ENCODE peak calls at places on chromosomes 16 and 17, in five cellular contexts. One of them, this sample, is unnamed.

GRCh38 chr17:61309857-61310256 is 89.8 kb upstream of the TBX2 start:
- DNase-seq in SK-N-SH: no peak
- DNase-seq in HepG2: no peak
- DNase-seq in GM12878: no peak
- DNase-seq in K562: no peak
- DNase-seq in this sample: no peak

GRCh38 chr17:19313066-19313745 is 49.3 kb downstream of the B9D1 start:
- DNase-seq in SK-N-SH: no peak
- DNase-seq in HepG2: no peak
- DNase-seq in GM12878: no peak
- DNase-seq in K562: no peak
- DNase-seq in this sample: no peak

GRCh38 chr16:15509593-15510520 is 75.5 kb downstream of the BMERB1 start:
- DNase-seq in SK-N-SH: peak; percentile 23
- DNase-seq in HepG2: no peak
- DNase-seq in GM12878: no peak
- DNase-seq in K562: no peak
- DNase-seq in this sample: no peak

GRCh38 chr17:62703776-62704380 is 76.4 kb downstream of the MRC2 start:
- DNase-seq in SK-N-SH: peak; percentile 96
- DNase-seq in HepG2: no peak
- DNase-seq in GM12878: no peak
- DNase-seq in K562: peak; percentile 72
- DNase-seq in this sample: no peak

GRCh38 chr17:47729486-47729885 is 3.5 kb upstream of the TBX21 start:
- DNase-seq in SK-N-SH: no peak
- DNase-seq in HepG2: no peak
- DNase-seq in GM12878: no peak
- DNase-seq in K562: no peak
- DNase-seq in this sample: no peak

GRCh38 chr16:53073053-53073452 is 18.3 kb downstream of the CHD9 start:
- DNase-seq in SK-N-SH: no peak
- DNase-seq in HepG2: no peak
- DNase-seq in GM12878: no peak
- DNase-seq in K562: no peak
- DNase-seq in this sample: no peak

GRCh38 chr16:28549301-28549899 is 4.3 kb upstream of the SGF29 start:
- DNase-seq in SK-N-SH: peak; percentile 41
- DNase-seq in HepG2: peak; percentile 65
- DNase-seq in GM12878: no peak
- DNase-seq in K562: no peak
- DNase-seq in this sample: peak; percentile 33

GRCh38 chr17:27293359-27293897 is 486 bp upstream of the WSB1 start:
- DNase-seq in SK-N-SH: no peak
- DNase-seq in HepG2: no peak
- DNase-seq in GM12878: no peak
- DNase-seq in K562: peak; percentile 32
- DNase-seq in this sample: no peak

GRCh38 chr16:12896562-12896961 is 4.8 kb upstream of the SHISA9 start:
- DNase-seq in SK-N-SH: peak; percentile 27
- DNase-seq in HepG2: peak; percentile 74
- DNase-seq in GM12878: no peak
- DNase-seq in K562: peak; percentile 19
- DNase-seq in this sample: peak; percentile 32

GRCh38 chr17:58337126-58337599 is 8.6 kb upstream of the TSPOAP1 start:
- DNase-seq in SK-N-SH: peak; percentile 32
- DNase-seq in HepG2: no peak
- DNase-seq in GM12878: no peak
- DNase-seq in K562: no peak
- DNase-seq in this sample: no peak

GRCh38 chr16:51982715-51983680 is 563.9 kb downstream of the TOX3 start:
- DNase-seq in SK-N-SH: peak; percentile 48
- DNase-seq in HepG2: peak; percentile 67
- DNase-seq in GM12878: no peak
- DNase-seq in K562: peak; percentile 20
- DNase-seq in this sample: peak; percentile 33

GRCh38 chr17:74392848-74393247 is 25.5 kb downstream of the GPR142 start:
- DNase-seq in SK-N-SH: no peak
- DNase-seq in HepG2: no peak
- DNase-seq in GM12878: no peak
- DNase-seq in K562: peak; percentile 32
- DNase-seq in this sample: no peak

GRCh38 chr16:24102120-24102740 is 153.9 kb upstream of the CACNG3 start:
- DNase-seq in SK-N-SH: peak; percentile 82
- DNase-seq in HepG2: no peak
- DNase-seq in GM12878: no peak
- DNase-seq in K562: no peak
- DNase-seq in this sample: no peak

GRCh38 chr17:59680314-59680713 is 26.9 kb downstream of the PTRH2 start:
- DNase-seq in SK-N-SH: no peak
- DNase-seq in HepG2: no peak
- DNase-seq in GM12878: no peak
- DNase-seq in K562: no peak
- DNase-seq in this sample: no peak

GRCh38 chr16:60905806-60906205 is 1130.4 kb downstream of the CDH8 start:
- DNase-seq in SK-N-SH: no peak
- DNase-seq in HepG2: no peak
- DNase-seq in GM12878: no peak
- DNase-seq in K562: no peak
- DNase-seq in this sample: no peak

GRCh38 chr16:84730406-84731106 is 30.8 kb downstream of the USP10 start:
- DNase-seq in SK-N-SH: peak; percentile 50
- DNase-seq in HepG2: peak; percentile 74
- DNase-seq in GM12878: no peak
- DNase-seq in K562: peak; percentile 78
- DNase-seq in this sample: peak; percentile 75

GRCh38 chr17:67629963-67630320 is 87.8 kb upstream of the NOL11 start:
- DNase-seq in SK-N-SH: peak; percentile 59
- DNase-seq in HepG2: peak; percentile 24
- DNase-seq in GM12878: no peak
- DNase-seq in K562: no peak
- DNase-seq in this sample: peak; percentile 23

GRCh38 chr17:68085751-68086445 is 50.4 kb downstream of the KPNA2 start:
- DNase-seq in SK-N-SH: no peak
- DNase-seq in HepG2: no peak
- DNase-seq in GM12878: no peak
- DNase-seq in K562: no peak
- DNase-seq in this sample: no peak

GRCh38 chr17:27384261-27384701 is 72.0 kb upstream of the KSR1 start:
- DNase-seq in SK-N-SH: no peak
- DNase-seq in HepG2: no peak
- DNase-seq in GM12878: no peak
- DNase-seq in K562: no peak
- DNase-seq in this sample: no peak

GRCh38 chr17:72622661-72623433 is 469.6 kb downstream of the SLC39A11 start:
- DNase-seq in SK-N-SH: no peak
- DNase-seq in HepG2: no peak
- DNase-seq in GM12878: no peak
- DNase-seq in K562: no peak
- DNase-seq in this sample: peak; percentile 83

GRCh38 chr17:61519139-61519538 is 66.9 kb downstream of the TBX4 start:
- DNase-seq in SK-N-SH: no peak
- DNase-seq in HepG2: no peak
- DNase-seq in GM12878: no peak
- DNase-seq in K562: no peak
- DNase-seq in this sample: no peak

GRCh38 chr17:81400154-81400938 is 5.1 kb downstream of the BAHCC1 start:
- DNase-seq in SK-N-SH: no peak
- DNase-seq in HepG2: no peak
- DNase-seq in GM12878: no peak
- DNase-seq in K562: peak; percentile 71
- DNase-seq in this sample: no peak

GRCh38 chr16:85383836-85384825 is 229.0 kb upstream of the GSE1 start:
- DNase-seq in SK-N-SH: no peak
- DNase-seq in HepG2: no peak
- DNase-seq in GM12878: no peak
- DNase-seq in K562: no peak
- DNase-seq in this sample: no peak

GRCh38 chr16:66740010-66740409 is 11.4 kb downstream of the DYNC1LI2 start:
- DNase-seq in SK-N-SH: peak; percentile 69
- DNase-seq in HepG2: peak; percentile 39
- DNase-seq in GM12878: no peak
- DNase-seq in K562: peak; percentile 73
- DNase-seq in this sample: no peak

DNA sequence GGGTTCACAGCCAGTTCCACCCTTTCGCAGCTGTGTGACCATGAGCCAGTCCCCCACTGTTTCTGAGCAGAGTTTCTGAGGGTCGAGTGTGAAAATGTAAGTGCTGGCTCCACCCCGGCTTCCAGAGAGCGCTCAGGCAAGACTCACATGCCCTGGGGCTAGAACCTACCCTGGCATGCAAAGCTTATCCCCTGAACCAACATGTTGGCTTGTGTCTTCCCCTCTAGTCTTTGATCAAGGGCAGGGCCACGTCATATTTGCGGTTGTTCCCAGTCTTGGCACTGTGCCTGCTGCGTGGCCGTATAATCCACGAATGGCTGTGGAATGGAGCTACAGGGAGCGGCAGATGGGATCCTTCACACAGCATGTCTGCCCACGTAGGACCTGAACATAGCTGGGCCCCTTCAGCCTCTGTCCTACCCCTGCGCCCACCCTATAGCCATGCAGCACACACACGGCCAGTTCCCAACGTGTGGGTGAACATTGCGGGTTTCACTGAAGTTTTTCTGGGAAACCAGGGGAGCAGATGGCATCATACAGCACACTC is 84.8 kb downstream of the MRM1 start:
- DNase-seq in SK-N-SH: no peak
- DNase-seq in HepG2: no peak
- DNase-seq in GM12878: no peak
- DNase-seq in K562: no peak
- DNase-seq in this sample: no peak
- TF ChIP-seq REST in SK-N-SH: no peak
- TF ChIP-seq REST in HepG2: no peak
- TF ChIP-seq REST in GM12878: no peak
- TF ChIP-seq REST in K562: no peak
- TF ChIP-seq REST in this sample: no peak

GRCh38 chr17:45700171-45701090 is 83.7 kb upstream of the CRHR1 start:
- DNase-seq in SK-N-SH: no peak
- DNase-seq in HepG2: no peak
- DNase-seq in GM12878: no peak
- DNase-seq in K562: no peak
- DNase-seq in this sample: no peak

GRCh38 chr17:45703348-45703747 is 80.8 kb upstream of the CRHR1 start:
- DNase-seq in SK-N-SH: no peak
- DNase-seq in HepG2: no peak
- DNase-seq in GM12878: no peak
- DNase-seq in K562: no peak
- DNase-seq in this sample: no peak

GRCh38 chr17:45703806-45704205 is 80.3 kb upstream of the CRHR1 start:
- DNase-seq in SK-N-SH: no peak
- DNase-seq in HepG2: no peak
- DNase-seq in GM12878: no peak
- DNase-seq in K562: no peak
- DNase-seq in this sample: no peak

GRCh38 chr17:45704251-45704650 is 79.9 kb upstream of the CRHR1 start:
- DNase-seq in SK-N-SH: no peak
- DNase-seq in HepG2: no peak
- DNase-seq in GM12878: no peak
- DNase-seq in K562: no peak
- DNase-seq in this sample: no peak

GRCh38 chr17:45702666-45703266 is 81.4 kb upstream of the CRHR1 start:
- DNase-seq in SK-N-SH: no peak
- DNase-seq in HepG2: no peak
- DNase-seq in GM12878: no peak
- DNase-seq in K562: no peak
- DNase-seq in this sample: no peak
- TF ChIP-seq YY1 in SK-N-SH: no peak
- TF ChIP-seq YY1 in HepG2: no peak
- TF ChIP-seq YY1 in GM12878: no peak
- TF ChIP-seq YY1 in K562: no peak
- TF ChIP-seq YY1 in this sample: no peak

GRCh38 chr17:32609085-32609484 is 122.3 kb downstream of the CDK5R1 start:
- DNase-seq in SK-N-SH: peak; percentile 50
- DNase-seq in HepG2: peak; percentile 6
- DNase-seq in GM12878: peak; percentile 59
- DNase-seq in K562: no peak
- DNase-seq in this sample: peak; percentile 31
- TF ChIP-seq REST in SK-N-SH: no peak
- TF ChIP-seq REST in HepG2: no peak
- TF ChIP-seq REST in GM12878: no peak
- TF ChIP-seq REST in K562: no peak
- TF ChIP-seq REST in this sample: no peak

GRCh38 chr16:86651823-86652222 is 73.5 kb downstream of the FOXL1 start:
- DNase-seq in SK-N-SH: no peak
- DNase-seq in HepG2: no peak
- DNase-seq in GM12878: no peak
- DNase-seq in K562: no peak
- DNase-seq in this sample: no peak

GRCh38 chr16:86651013-86651627 is 72.8 kb downstream of the FOXL1 start:
- DNase-seq in SK-N-SH: no peak
- DNase-seq in HepG2: no peak
- DNase-seq in GM12878: no peak
- DNase-seq in K562: no peak
- DNase-seq in this sample: no peak

GRCh38 chr16:86643661-86644060 is 65.3 kb downstream of the FOXL1 start:
- DNase-seq in SK-N-SH: no peak
- DNase-seq in HepG2: no peak
- DNase-seq in GM12878: no peak
- DNase-seq in K562: no peak
- DNase-seq in this sample: no peak

GRCh38 chr16:86649875-86650274 is 71.5 kb downstream of the FOXL1 start:
- DNase-seq in SK-N-SH: no peak
- DNase-seq in HepG2: no peak
- DNase-seq in GM12878: no peak
- DNase-seq in K562: no peak
- DNase-seq in this sample: no peak

GRCh38 chr16:86647561-86647960 is 69.2 kb downstream of the FOXL1 start:
- DNase-seq in SK-N-SH: no peak
- DNase-seq in HepG2: no peak
- DNase-seq in GM12878: no peak
- DNase-seq in K562: no peak
- DNase-seq in this sample: no peak
- TF ChIP-seq YY1 in SK-N-SH: no peak
- TF ChIP-seq YY1 in HepG2: no peak
- TF ChIP-seq YY1 in GM12878: no peak
- TF ChIP-seq YY1 in K562: no peak
- TF ChIP-seq YY1 in this sample: no peak

GRCh38 chr17:66272699-66273390 is 29.6 kb upstream of the PRKCA start:
- DNase-seq in SK-N-SH: no peak
- DNase-seq in HepG2: no peak
- DNase-seq in GM12878: no peak
- DNase-seq in K562: peak; percentile 62
- DNase-seq in this sample: no peak
- TF ChIP-seq REST in SK-N-SH: peak; percentile 12
- TF ChIP-seq REST in HepG2: no peak
- TF ChIP-seq REST in GM12878: no peak
- TF ChIP-seq REST in K562: no peak
- TF ChIP-seq REST in this sample: no peak